ENCODE peak calls at places on chromosomes 5 and 9, in six cellular contexts. D, Z, B, S, F and R are unnamed samples.

GRCh38 chr9:119218293-119218692 is 150.9 kb downstream of the BRINP1 start:
- DNase-seq in D (no peak), Z (no peak), B (no peak), S (no peak), F (no peak), R (no peak)

GRCh38 chr9:105021917-105022316 is 94.0 kb upstream of the ABCA1 start:
- DNase-seq in D (no peak), Z (no peak), B (no peak), S (no peak), F (no peak), R (no peak)

GRCh38 chr5:73236541-73237128 is 63.6 kb downstream of the TMEM174 start:
- DNase-seq in D (no peak), Z (no peak), B (no peak), S (no peak), F (no peak), R (no peak)

GRCh38 chr9:105252405-105252756 is 7.9 kb downstream of the SLC44A1 start:
- DNase-seq in D (no peak), Z (no peak), B (no peak), S (no peak), F (no peak), R (no peak)

GRCh38 chr5:95043234-95043633 is 241.7 kb downstream of the MCTP1 start:
- DNase-seq in D (no peak), Z (no peak), B (no peak), S (no peak), F (no peak), R (no peak)

GRCh38 chr9:97987490-97987889 is 4.3 kb downstream of the ANP32B start:
- DNase-seq in D (no peak), Z (no peak), B (no peak), S (no peak), F (no peak), R (no peak)

GRCh38 chr9:74940600-74940999 is 12.1 kb downstream of the C9orf40 start:
- DNase-seq in D (no peak), Z (peak), B (peak), S (no peak), F (no peak), R (no peak)

GRCh38 chr9:20441704-20442423 is 180.4 kb downstream of the MLLT3 start:
- DNase-seq in D (no peak), Z (no peak), B (no peak), S (no peak), F (no peak), R (no peak)

GRCh38 chr9:86337469-86338107 is 16.6 kb downstream of the TUT7 start:
- DNase-seq in D (no peak), Z (no peak), B (no peak), S (no peak), F (no peak), R (no peak)

GRCh38 chr9:91186311-91187101 is 175.2 kb downstream of the AUH start:
- DNase-seq in D (no peak), Z (no peak), B (peak), S (no peak), F (no peak), R (no peak)

GRCh38 chr5:136205061-136205702 is 12.2 kb upstream of the SMIM32 start:
- DNase-seq in D (no peak), Z (no peak), B (no peak), S (no peak), F (no peak), R (no peak)

GRCh38 chr9:11194249-11194648 is 581.4 kb upstream of the PTPRD start:
- DNase-seq in D (no peak), Z (no peak), B (no peak), S (no peak), F (no peak), R (no peak)

GRCh38 chr9:87812375-87813118 is 70.1 kb upstream of the SPATA31E1 start:
- DNase-seq in D (peak), Z (peak), B (peak), S (peak), F (peak), R (no peak)